ENCODE peak calls at places on chromosomes 7 and 10, in seven cellular contexts. T is tibial artery; Y is stimulated activated CD8-positive, alpha-beta memory T cell treated with anti-CD3 and anti-CD28 coated beads, Interleukin-4, amount 100 ng/mL, for 24 hours; W is activated CD4-positive, alpha-beta T cell treated with anti-CD3 and anti-CD28 coated beads for 48 hours; H is C1 segment of cervical spinal cord; O is AML-193; K is DND-41. Z is an unnamed sample.

GRCh38 chr10:110208614-110209398 is 1.4 kb downstream of the MXI1 start:
- DNase-seq in T (peak), Y (no peak), W (peak), H (peak), O (peak), K (no peak), Z (peak)

GRCh38 chr10:118112496-118113125 is 65.9 kb upstream of the RAB11FIP2 start:
- DNase-seq in T (no peak), Y (no peak), W (no peak), H (no peak), O (no peak), K (no peak), Z (no peak)

GRCh38 chr10:33698028-33698427 is 363.6 kb upstream of the NRP1 start:
- DNase-seq in T (no peak), Y (no peak), W (no peak), H (no peak), O (no peak), K (no peak), Z (no peak)

GRCh38 chr10:61608255-61609040 is 54.3 kb upstream of the CABCOCO1 start:
- DNase-seq in T (no peak), Y (no peak), W (no peak), H (no peak), O (no peak), K (no peak), Z (no peak)

GRCh38 chr10:31036209-31036608 is 4.5 kb upstream of the ZNF438 start:
- DNase-seq in T (no peak), Y (no peak), W (no peak), H (no peak), O (no peak), K (no peak), Z (no peak)

GRCh38 chr10:43236176-43236850 is 30.6 kb downstream of the RASGEF1A start:
- DNase-seq in T (peak), Y (no peak), W (peak), H (no peak), O (no peak), K (no peak), Z (peak)

GRCh38 chr7:72925546-72926120 is 738 bp downstream of the POM121 start:
- DNase-seq in T (no peak), Y (no peak), W (no peak), H (peak), O (no peak), K (peak), Z (no peak)

GRCh38 chr10:110530131-110530831 is 32.6 kb downstream of the DUSP5 start:
- DNase-seq in T (peak), Y (no peak), W (peak), H (no peak), O (no peak), K (no peak), Z (no peak)

GRCh38 chr10:122343936-122344335 is 30.6 kb upstream of the PLEKHA1 start:
- DNase-seq in T (no peak), Y (no peak), W (no peak), H (no peak), O (no peak), K (no peak), Z (no peak)

GRCh38 chr10:109866168-109866994 is 56.9 kb downstream of the XPNPEP1 start:
- DNase-seq in T (no peak), Y (no peak), W (no peak), H (no peak), O (no peak), K (no peak), Z (no peak)

GRCh38 chr7:130144632-130145171 is 60.5 kb downstream of the TMEM209 start:
- DNase-seq in T (no peak), Y (no peak), W (no peak), H (no peak), O (no peak), K (no peak), Z (no peak)

GRCh38 chr10:51231754-51232153 is 157.5 kb downstream of the PRKG1 start:
- DNase-seq in T (no peak), Y (no peak), W (no peak), H (no peak), O (no peak), K (no peak), Z (no peak)

GRCh38 chr7:158740657-158741293 is 36.2 kb upstream of the NCAPG2 start:
- DNase-seq in T (no peak), Y (no peak), W (no peak), H (no peak), O (no peak), K (no peak), Z (no peak)

GRCh38 chr7:44240983-44241510 is 40.3 kb downstream of the YKT6 start:
- DNase-seq in T (peak), Y (peak), W (peak), H (peak), O (peak), K (peak), Z (peak)

GRCh38 chr10:110535958-110536891 is 31.3 kb upstream of the SMC3 start:
- DNase-seq in T (no peak), Y (peak), W (peak), H (no peak), O (peak), K (peak), Z (no peak)

GRCh38 chr7:36312915-36313334 is 76.7 kb upstream of the ANLN start:
- DNase-seq in T (no peak), Y (no peak), W (no peak), H (no peak), O (no peak), K (no peak), Z (no peak)

GRCh38 chr10:25130911-25131310 is 43.9 kb upstream of the GPR158 start:
- DNase-seq in T (no peak), Y (no peak), W (no peak), H (no peak), O (no peak), K (no peak), Z (no peak)

GRCh38 chr7:123871998-123872867 is 27.3 kb downstream of the HYAL4 start:
- DNase-seq in T (no peak), Y (no peak), W (peak), H (peak), O (no peak), K (peak), Z (no peak)